ENCODE peak calls at places on chromosomes 4 and X, in seven cellular contexts. One of them, this sample, is unnamed.

GRCh38 chr4:93184093-93184492 is 644.5 kb upstream of the ATOH1 start:
- DNase-seq in COR-L47: peak; percentile 71
- DNase-seq in dermis microvascular lymphatic vessel endothelial cell: no peak
- DNase-seq in posterior cingulate gyrus: no peak
- DNase-seq in T-helper 9 cell: no peak
- DNase-seq in mesothelial cell of epicardium: no peak
- DNase-seq in activated CD8-positive, alpha-beta T cell treated with anti-CD3 and anti-CD28 coated beads, Interleukin-2, amount 10 ng/mL, durations not matched to agents 7 days and 5 days: no peak
- DNase-seq in this sample: peak; percentile 96

GRCh38 chr4:575281-576141 is 584 bp downstream of the TMEM271 start:
- DNase-seq in COR-L47: peak; percentile 29
- DNase-seq in dermis microvascular lymphatic vessel endothelial cell: no peak
- DNase-seq in posterior cingulate gyrus: peak; percentile 49
- DNase-seq in T-helper 9 cell: no peak
- DNase-seq in mesothelial cell of epicardium: peak; percentile 83
- DNase-seq in activated CD8-positive, alpha-beta T cell treated with anti-CD3 and anti-CD28 coated beads, Interleukin-2, amount 10 ng/mL, durations not matched to agents 7 days and 5 days: no peak
- DNase-seq in this sample: peak; percentile 41

GRCh38 chrX:122055979-122056715 is 1008.7 kb downstream of the GLUD2 start:
- DNase-seq in COR-L47: no peak
- DNase-seq in dermis microvascular lymphatic vessel endothelial cell: no peak
- DNase-seq in posterior cingulate gyrus: no peak
- DNase-seq in T-helper 9 cell: no peak
- DNase-seq in mesothelial cell of epicardium: no peak
- DNase-seq in activated CD8-positive, alpha-beta T cell treated with anti-CD3 and anti-CD28 coated beads, Interleukin-2, amount 10 ng/mL, durations not matched to agents 7 days and 5 days: no peak
- DNase-seq in this sample: no peak

GRCh38 chr4:159505275-159505975 is 402.5 kb downstream of the RAPGEF2 start:
- DNase-seq in COR-L47: no peak
- DNase-seq in dermis microvascular lymphatic vessel endothelial cell: no peak
- DNase-seq in posterior cingulate gyrus: no peak
- DNase-seq in T-helper 9 cell: no peak
- DNase-seq in mesothelial cell of epicardium: no peak
- DNase-seq in activated CD8-positive, alpha-beta T cell treated with anti-CD3 and anti-CD28 coated beads, Interleukin-2, amount 10 ng/mL, durations not matched to agents 7 days and 5 days: no peak
- DNase-seq in this sample: no peak

GRCh38 chr4:41258783-41259182 is 2.1 kb downstream of the UCHL1 start:
- DNase-seq in COR-L47: peak; percentile 37
- DNase-seq in dermis microvascular lymphatic vessel endothelial cell: peak; percentile 43
- DNase-seq in posterior cingulate gyrus: peak; percentile 55
- DNase-seq in T-helper 9 cell: no peak
- DNase-seq in mesothelial cell of epicardium: no peak
- DNase-seq in activated CD8-positive, alpha-beta T cell treated with anti-CD3 and anti-CD28 coated beads, Interleukin-2, amount 10 ng/mL, durations not matched to agents 7 days and 5 days: no peak
- DNase-seq in this sample: peak; percentile 28

GRCh38 chr4:1338752-1339414 is 8.1 kb upstream of the UVSSA start:
- DNase-seq in COR-L47: no peak
- DNase-seq in dermis microvascular lymphatic vessel endothelial cell: no peak
- DNase-seq in posterior cingulate gyrus: no peak
- DNase-seq in T-helper 9 cell: no peak
- DNase-seq in mesothelial cell of epicardium: no peak
- DNase-seq in activated CD8-positive, alpha-beta T cell treated with anti-CD3 and anti-CD28 coated beads, Interleukin-2, amount 10 ng/mL, durations not matched to agents 7 days and 5 days: no peak
- DNase-seq in this sample: no peak

GRCh38 chrX:1582686-1583437 is 8.5 kb upstream of the AKAP17A start:
- DNase-seq in COR-L47: no peak
- DNase-seq in dermis microvascular lymphatic vessel endothelial cell: peak; percentile 55
- DNase-seq in posterior cingulate gyrus: no peak
- DNase-seq in T-helper 9 cell: no peak
- DNase-seq in mesothelial cell of epicardium: no peak
- DNase-seq in activated CD8-positive, alpha-beta T cell treated with anti-CD3 and anti-CD28 coated beads, Interleukin-2, amount 10 ng/mL, durations not matched to agents 7 days and 5 days: peak; percentile 75
- DNase-seq in this sample: no peak

GRCh38 chr4:6273661-6273990 is 4.0 kb downstream of the WFS1 start:
- DNase-seq in COR-L47: no peak
- DNase-seq in dermis microvascular lymphatic vessel endothelial cell: no peak
- DNase-seq in posterior cingulate gyrus: no peak
- DNase-seq in T-helper 9 cell: no peak
- DNase-seq in mesothelial cell of epicardium: no peak
- DNase-seq in activated CD8-positive, alpha-beta T cell treated with anti-CD3 and anti-CD28 coated beads, Interleukin-2, amount 10 ng/mL, durations not matched to agents 7 days and 5 days: no peak
- DNase-seq in this sample: no peak

GRCh38 chrX:12372111-12372510 is 233.8 kb downstream of the FRMPD4 start:
- DNase-seq in COR-L47: no peak
- DNase-seq in dermis microvascular lymphatic vessel endothelial cell: no peak
- DNase-seq in posterior cingulate gyrus: no peak
- DNase-seq in T-helper 9 cell: no peak
- DNase-seq in mesothelial cell of epicardium: no peak
- DNase-seq in activated CD8-positive, alpha-beta T cell treated with anti-CD3 and anti-CD28 coated beads, Interleukin-2, amount 10 ng/mL, durations not matched to agents 7 days and 5 days: no peak
- DNase-seq in this sample: no peak

GRCh38 chr4:156654410-156654809 is 317.2 kb downstream of the PDGFC start:
- DNase-seq in COR-L47: no peak
- DNase-seq in dermis microvascular lymphatic vessel endothelial cell: no peak
- DNase-seq in posterior cingulate gyrus: no peak
- DNase-seq in T-helper 9 cell: no peak
- DNase-seq in mesothelial cell of epicardium: no peak
- DNase-seq in activated CD8-positive, alpha-beta T cell treated with anti-CD3 and anti-CD28 coated beads, Interleukin-2, amount 10 ng/mL, durations not matched to agents 7 days and 5 days: no peak
- DNase-seq in this sample: no peak

This sample was measured in NCI-H1092 treated with DMSO at 0.1 percent for 48 hours.